ENCODE peak calls at places on chromosomes 11 and 22, in eight cellular contexts. D is T follicular helper cell; K is CD8-positive, alpha-beta T cell; I is fibroblast of villous mesenchyme; M is mucosa of gallbladder; U is HCT116; S is cardiac fibroblast; R is AG08395. G is an unnamed sample.

GRCh38 chr11:96228911-96229310 is 114.1 kb downstream of the MAML2 start:
- DNase-seq in I (peak), K (no peak), U (no peak), M (no peak), S (peak), R (no peak), D (no peak), G (no peak)

GRCh38 chr11:2537896-2538855 is 93.4 kb downstream of the KCNQ1 start:
- DNase-seq in K (no peak), D (no peak), M (no peak), I (no peak), U (no peak), R (no peak), S (no peak), G (no peak)

GRCh38 chr11:25625094-25625493 is 706.8 kb upstream of the ANO3 start:
- DNase-seq in I (no peak), K (no peak), M (no peak), S (no peak), D (no peak), U (no peak), R (no peak), G (no peak)

GRCh38 chr22:44583854-44584253 is 85.8 kb upstream of the RTL6 start:
- DNase-seq in K (no peak), R (no peak), D (no peak), U (no peak), M (no peak), S (no peak), I (no peak), G (no peak)

GRCh38 chr22:39652990-39653786 is 82.6 kb downstream of the CACNA1I start:
- DNase-seq in R (no peak), M (no peak), I (no peak), U (no peak), K (no peak), D (no peak), S (no peak), G (no peak)

GRCh38 chr11:120219935-120220746 is 9.3 kb downstream of the OAF start:
- DNase-seq in S (no peak), M (no peak), K (no peak), D (no peak), I (peak), R (no peak), U (no peak), G (no peak)

GRCh38 chr11:109706940-109707339 is 284.9 kb downstream of the C11orf87 start:
- DNase-seq in S (no peak), I (no peak), M (no peak), D (no peak), R (no peak), U (no peak), K (no peak), G (no peak)

GRCh38 chr22:44618400-44618799 is 83.6 kb upstream of the PRR5 start:
- DNase-seq in I (no peak), S (no peak), K (no peak), R (no peak), M (no peak), U (no peak), D (no peak), G (no peak)

GRCh38 chr22:36381513-36382079 is 6.2 kb downstream of the MYH9 start:
- DNase-seq in U (no peak), S (no peak), M (no peak), I (peak), R (no peak), D (no peak), K (no peak), G (no peak)

GRCh38 chr22:40628354-40629042 is 8.0 kb downstream of the MRTFA start:
- DNase-seq in R (peak), D (no peak), M (no peak), K (no peak), U (no peak), S (peak), I (no peak), G (no peak)

GRCh38 chr11:132402056-132402684 is 1031.8 kb downstream of the NTM start:
- DNase-seq in D (no peak), M (no peak), S (peak), I (no peak), K (no peak), R (peak), U (no peak), G (no peak)

GRCh38 chr11:73334244-73335203 is 26.4 kb downstream of the ARHGEF17 start:
- DNase-seq in I (peak), D (no peak), U (peak), K (no peak), S (peak), M (peak), R (peak), G (no peak)

GRCh38 chr11:70251583-70252285 is 18.8 kb upstream of the PPFIA1 start:
- DNase-seq in U (no peak), M (no peak), S (no peak), R (no peak), D (no peak), K (no peak), I (no peak), G (no peak)

GRCh38 chr11:132300283-132300682 is 929.9 kb downstream of the NTM start:
- DNase-seq in I (no peak), K (no peak), U (no peak), S (no peak), R (peak), M (no peak), D (no peak), G (no peak)

GRCh38 chr22:19290400-19291217 is 910 bp downstream of the CLTCL1 start:
- DNase-seq in M (no peak), I (peak), D (no peak), U (no peak), S (no peak), K (no peak), R (no peak), G (no peak)

GRCh38 chr11:12147827-12148226 is 37.4 kb downstream of the MICAL2 start:
- DNase-seq in R (no peak), K (no peak), I (no peak), D (no peak), M (no peak), U (no peak), S (no peak), G (no peak)

GRCh38 chr11:47239889-47240288 is 8.7 kb downstream of the ACP2 start:
- DNase-seq in K (no peak), U (no peak), R (no peak), M (no peak), I (no peak), S (no peak), D (no peak), G (no peak)

GRCh38 chr11:69311767-69312385 is 17.9 kb downstream of the MYEOV start:
- DNase-seq in M (no peak), R (no peak), U (no peak), I (peak), S (no peak), K (peak), D (no peak), G (no peak)

GRCh38 chr22:19820880-19821522 is 33.7 kb downstream of the GNB1L start:
- DNase-seq in S (no peak), D (no peak), K (no peak), R (no peak), M (peak), I (no peak), U (no peak), G (no peak)

GRCh38 chr11:91220476-91221202 is 997.8 kb upstream of the CHORDC1 start:
- DNase-seq in S (peak), D (no peak), M (no peak), K (no peak), I (peak), R (no peak), U (no peak), G (no peak)

GRCh38 chr22:23110922-23111527 is 30.8 kb downstream of the RSPH14 start:
- DNase-seq in M (no peak), S (no peak), U (no peak), D (no peak), R (no peak), K (no peak), I (no peak), G (peak)

GRCh38 chr11:3866206-3866605 is 10.7 kb downstream of the STIM1 start:
- DNase-seq in U (no peak), I (peak), K (no peak), D (no peak), M (no peak), S (peak), R (no peak), G (no peak)

GRCh38 chr11:77073328-77074001 is 6.7 kb downstream of the CAPN5 start:
- DNase-seq in M (peak), R (peak), D (no peak), I (peak), U (peak), K (no peak), S (peak), G (no peak)

GRCh38 chr11:60370252-60370810 is 8.0 kb upstream of the MS4A7 start:
- DNase-seq in K (no peak), S (no peak), D (no peak), M (no peak), R (no peak), U (no peak), I (no peak), G (no peak)

GRCh38 chr11:130786987-130787688 is 129.1 kb downstream of the SNX19 start:
- DNase-seq in M (peak), I (no peak), R (no peak), S (peak), U (no peak), K (no peak), D (no peak), G (no peak)

GRCh38 chr22:45828836-45829235 is 148.1 kb downstream of the WNT7B start:
- DNase-seq in K (no peak), D (no peak), S (no peak), R (no peak), M (no peak), I (no peak), U (no peak), G (no peak)

GRCh38 chr11:47408598-47409439 is 429 bp downstream of the SLC39A13 start:
- DNase-seq in S (peak), K (no peak), D (no peak), M (peak), I (peak), U (no peak), R (peak), G (peak)

GRCh38 chr11:57379732-57380131 is 1.2 kb downstream of the PRG3 start:
- DNase-seq in I (peak), K (no peak), D (no peak), U (no peak), S (peak), R (no peak), M (peak), G (no peak)

GRCh38 chr22:40401981-40402406 is 31.6 kb downstream of the SGSM3 start:
- DNase-seq in S (no peak), U (no peak), M (no peak), R (no peak), D (no peak), I (no peak), K (no peak), G (no peak)

GRCh38 chr22:46390652-46391301 is 55.3 kb downstream of the TRMU start:
- DNase-seq in R (peak), U (no peak), K (no peak), D (no peak), S (peak), I (peak), M (peak), G (no peak)

GRCh38 chr11:116255234-116255953 is 517.4 kb downstream of the BUD13 start:
- DNase-seq in R (no peak), S (no peak), U (no peak), I (no peak), D (no peak), M (no peak), K (no peak), G (no peak)

GRCh38 chr11:86589204-86589603 is 83.2 kb downstream of the ME3 start:
- DNase-seq in D (no peak), M (no peak), K (no peak), S (no peak), R (no peak), I (no peak), U (no peak), G (no peak)

GRCh38 chr11:93736129-93736528 is 5.2 kb downstream of the TAF1D start:
- DNase-seq in I (peak), U (no peak), M (no peak), D (no peak), K (no peak), R (no peak), S (no peak), G (no peak)

GRCh38 chr11:106021181-106021966 is 666 bp downstream of the MSANTD4 start:
- DNase-seq in K (no peak), R (peak), S (peak), M (no peak), U (no peak), D (no peak), I (peak), G (no peak)

GRCh38 chr22:42412744-42413220 is 19.4 kb downstream of the NFAM1 start:
- DNase-seq in S (no peak), I (no peak), R (no peak), D (no peak), K (no peak), U (no peak), M (no peak), G (no peak)